ENCODE peak calls at places on chromosomes 5 and 9, in six cellular contexts. M, D, I, O, P and R are unnamed samples.

GRCh38 chr9:120917989-120918630 is 8.5 kb downstream of the TRAF1 start:
- DNase-seq in D (no peak), M (no peak), O (peak), I (no peak), P (no peak), R (no peak)

GRCh38 chr5:29960323-29960722 is 1233.2 kb upstream of the CDH6 start:
- DNase-seq in M (no peak), I (no peak), D (peak), P (no peak), O (no peak), R (no peak)

GRCh38 chr9:7325980-7326379 is 473.6 kb downstream of the DMAC1 start:
- DNase-seq in P (no peak), I (no peak), O (no peak), M (no peak), D (no peak), R (no peak)

GRCh38 chr9:114399381-114399780 is 11.6 kb upstream of the AKNA start:
- DNase-seq in D (no peak), P (no peak), M (no peak), O (no peak), I (no peak), R (no peak)

GRCh38 chr5:129082225-129083136 is 12.1 kb upstream of the ISOC1 start:
- DNase-seq in O (no peak), P (no peak), D (no peak), I (no peak), M (no peak), R (no peak)

GRCh38 chr5:174414315-174414710 is 310.1 kb upstream of the MSX2 start:
- DNase-seq in O (no peak), D (no peak), M (no peak), I (no peak), P (no peak), R (no peak)

GRCh38 chr9:95753762-95754465 is 121.6 kb upstream of the ERCC6L2 start:
- DNase-seq in I (no peak), O (no peak), P (no peak), D (no peak), M (no peak), R (no peak)

GRCh38 chr5:89128097-89128496 is 245.1 kb upstream of the MEF2C start:
- DNase-seq in D (no peak), P (no peak), M (no peak), I (no peak), O (no peak), R (no peak)

GRCh38 chr9:131049829-131050715 is 41.1 kb downstream of the LAMC3 start:
- DNase-seq in M (no peak), O (no peak), P (no peak), I (no peak), D (no peak), R (no peak)

GRCh38 chr5:90173299-90174030 is 236.1 kb downstream of the CETN3 start:
- DNase-seq in D (no peak), I (no peak), M (no peak), P (no peak), O (no peak), R (no peak)

GRCh38 chr9:27817747-27818146 is 244.5 kb upstream of the C9orf72 start:
- DNase-seq in D (no peak), I (no peak), P (no peak), M (no peak), O (no peak), R (no peak)

GRCh38 chr9:111098093-111098492 is 59.8 kb upstream of the LPAR1 start:
- DNase-seq in I (no peak), M (no peak), O (no peak), P (no peak), D (no peak), R (no peak)

GRCh38 chr5:17105744-17106450 is 111.5 kb upstream of the BASP1 start:
- DNase-seq in I (no peak), P (no peak), D (no peak), M (no peak), O (no peak), R (no peak)

GRCh38 chr5:124395287-124395686 is 351.2 kb downstream of the ZNF608 start:
- DNase-seq in I (peak), M (no peak), D (no peak), O (no peak), P (no peak), R (no peak)

GRCh38 chr5:143471041-143471509 is 67.6 kb upstream of the NR3C1 start:
- DNase-seq in D (no peak), M (no peak), P (no peak), I (no peak), O (no peak), R (no peak)

GRCh38 chr5:37248387-37248969 is 698 bp downstream of the CPLANE1 start:
- DNase-seq in D (no peak), P (peak), I (no peak), M (no peak), O (no peak), R (no peak)

GRCh38 chr5:74949976-74950375 is 83.8 kb upstream of the FAM169A start:
- DNase-seq in I (no peak), P (no peak), M (no peak), D (no peak), O (no peak), R (no peak)

GRCh38 chr5:69033690-69034089 is 60.1 kb upstream of the SLC30A5 start:
- DNase-seq in D (no peak), I (no peak), P (no peak), O (no peak), M (no peak), R (no peak)

GRCh38 chr5:15889001-15889400 is 290.6 kb downstream of the MARCHF11 start:
- DNase-seq in O (no peak), I (no peak), D (no peak), P (no peak), M (no peak), R (no peak)

GRCh38 chr9:136024286-136024685 is 63.1 kb upstream of the UBAC1 start:
- DNase-seq in O (no peak), I (no peak), P (no peak), D (no peak), M (no peak), R (no peak)

GRCh38 chr5:180873628-180874520 is 12.8 kb upstream of the ZFP62 start:
- DNase-seq in P (no peak), I (no peak), D (no peak), M (no peak), O (no peak), R (peak)

GRCh38 chr5:23727271-23727670 is 219.9 kb downstream of the PRDM9 start:
- DNase-seq in D (no peak), I (no peak), M (no peak), P (no peak), O (no peak), R (peak)

GRCh38 chr5:62587737-62588136 is 9.1 kb downstream of the LRRC70 start:
- DNase-seq in I (no peak), P (no peak), D (no peak), M (no peak), O (no peak), R (no peak)

GRCh38 chr9:82606761-82607382 is 456.1 kb downstream of the RASEF start:
- DNase-seq in I (peak), O (no peak), P (no peak), M (no peak), D (peak), R (peak)

GRCh38 chr9:38641985-38642864 is 21.8 kb upstream of the ANKRD18A start:
- DNase-seq in D (peak), O (no peak), M (no peak), I (peak), P (no peak), R (peak)

GRCh38 chr5:180628211-180628610 is 21.2 kb downstream of the FLT4 start:
- DNase-seq in D (no peak), P (no peak), M (no peak), O (no peak), I (no peak), R (no peak)

GRCh38 chr5:133298447-133298846 is 246.6 kb downstream of the HSPA4 start:
- DNase-seq in I (no peak), M (peak), O (no peak), P (peak), D (no peak), R (no peak)

GRCh38 chr9:14346301-14346721 is 32.4 kb upstream of the NFIB start:
- DNase-seq in O (no peak), M (no peak), P (no peak), I (no peak), D (peak), R (no peak)

GRCh38 chr5:14753947-14754346 is 89.4 kb downstream of the OTULIN start:
- DNase-seq in D (no peak), P (no peak), M (no peak), O (no peak), I (no peak), R (no peak)

GRCh38 chr5:165209101-165209727 is 1703.8 kb downstream of the MAT2B start:
- DNase-seq in O (no peak), M (no peak), I (peak), D (no peak), P (no peak), R (peak)